ENCODE peak calls at places on chromosomes 3 and 15, in seven cellular contexts. R is ovary, T is A549, M is tibial nerve, X is HepG2, I is stomach, L is transverse colon. W is an unnamed sample.

GRCh38 chr3:179528786-179529185 is 33.9 kb upstream of the ACTL6A start:
- DNase-seq in T (no peak), I (no peak), M (no peak), R (no peak), X (no peak), L (no peak), W (no peak)

GRCh38 chr15:25862469-25863066 is 559 bp downstream of the ATP10A start:
- DNase-seq in T (peak), X (no peak), M (no peak), I (peak), R (no peak), L (no peak), W (peak)

GRCh38 chr3:142447308-142447851 is 457 bp downstream of the XRN1 start:
- DNase-seq in X (peak), L (peak), R (no peak), M (peak), T (peak), I (peak), W (peak)

GRCh38 chr3:144831955-144832716 is 860.5 kb downstream of the DIPK2A start:
- DNase-seq in I (no peak), M (no peak), X (no peak), R (no peak), L (no peak), T (no peak), W (no peak)

GRCh38 chr3:194329566-194329965 is 21.6 kb downstream of the CPN2 start:
- DNase-seq in L (no peak), R (no peak), M (no peak), T (no peak), X (no peak), I (no peak), W (no peak)

GRCh38 chr3:18222686-18223085 is 202.5 kb downstream of the SATB1 start:
- DNase-seq in R (no peak), T (no peak), L (no peak), X (no peak), M (no peak), I (no peak), W (no peak)

GRCh38 chr3:123949606-123950005 is 11.4 kb downstream of the CCDC14 start:
- DNase-seq in R (no peak), L (no peak), I (no peak), M (no peak), T (no peak), X (no peak), W (no peak)

GRCh38 chr3:66989860-66990696 is 8.0 kb upstream of the KBTBD8 start:
- DNase-seq in X (peak), I (no peak), M (no peak), L (no peak), R (no peak), T (peak), W (no peak)

GRCh38 chr15:89122532-89123525 is 34.6 kb downstream of the ABHD2 start:
- DNase-seq in I (no peak), T (no peak), L (no peak), M (no peak), R (no peak), X (no peak), W (no peak)

GRCh38 chr3:127124135-127124534 is 68.8 kb upstream of the PRR23E start:
- DNase-seq in M (no peak), X (no peak), T (no peak), I (no peak), R (no peak), L (no peak), W (no peak)

GRCh38 chr3:102181202-102181920 is 253.5 kb upstream of the ZPLD1 start:
- DNase-seq in X (no peak), L (no peak), I (no peak), M (no peak), T (peak), R (no peak), W (no peak)

GRCh38 chr3:13046569-13047279 is 26.5 kb downstream of the IQSEC1 start:
- DNase-seq in R (no peak), T (no peak), L (no peak), I (no peak), M (no peak), X (no peak), W (no peak)

GRCh38 chr3:6971933-6972332 is 111.0 kb downstream of the GRM7 start:
- DNase-seq in R (no peak), L (no peak), M (no peak), I (no peak), T (no peak), X (no peak), W (no peak)

DNA sequence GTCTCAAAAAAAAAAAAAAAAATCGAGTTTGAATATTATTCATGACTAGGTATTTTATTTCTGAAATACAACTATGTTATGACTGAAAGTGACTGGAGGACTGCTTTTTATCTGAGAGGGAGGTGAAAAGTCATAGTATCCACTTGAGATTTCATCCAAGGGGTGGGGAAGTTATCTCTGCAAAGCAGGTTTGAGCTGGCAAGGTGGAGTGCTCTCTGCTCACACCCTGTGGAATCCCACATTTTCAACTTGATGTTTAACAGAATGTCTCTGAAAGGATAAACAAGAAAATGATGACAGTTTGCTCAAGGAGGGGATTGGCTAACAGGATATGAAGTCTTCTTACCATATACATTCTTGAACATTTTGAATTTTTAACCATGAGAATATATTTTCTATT is 27.3 kb upstream of the SEC62 start:
- DNase-seq in T (no peak), M (no peak), R (no peak), I (no peak), L (no peak), X (no peak), W (no peak)
- TF ChIP-seq EP300 in T (no peak), M (no peak), R (no peak), I (no peak), L (no peak), X (no peak), W (no peak)

DNA sequence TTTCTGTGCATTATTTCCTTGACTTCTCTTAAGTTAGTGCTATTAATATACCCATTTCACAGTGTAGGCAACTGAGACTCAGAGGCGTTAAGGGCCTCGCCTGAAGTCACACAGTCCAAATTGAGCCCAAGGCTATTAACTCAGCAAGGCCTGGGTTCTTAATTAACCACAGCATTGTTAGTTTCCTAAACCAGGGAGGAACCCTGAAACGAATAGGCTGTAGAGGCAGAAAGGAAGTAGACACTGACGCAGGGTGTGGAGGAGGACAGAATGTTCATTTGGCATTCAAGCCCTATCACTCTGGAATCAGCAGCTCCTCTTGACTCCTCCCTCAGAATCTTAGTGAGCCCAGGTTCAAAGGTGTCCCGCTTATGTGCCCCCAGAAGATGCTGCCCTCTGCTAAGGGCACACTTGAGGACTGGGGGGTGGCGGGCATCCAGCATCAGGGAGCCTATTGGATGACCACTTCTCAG is 13.9 kb downstream of the ARHGEF3 start:
- DNase-seq in T (no peak), X (no peak), I (no peak), L (no peak), M (no peak), R (no peak), W (no peak)
- TF ChIP-seq EP300 in T (no peak), X (no peak), I (no peak), L (no peak), M (peak), R (no peak), W (peak)

GRCh38 chr3:168047936-168048335 is 47.8 kb downstream of the GOLIM4 start:
- DNase-seq in X (no peak), M (no peak), I (no peak), T (no peak), L (no peak), R (no peak), W (no peak)
- TF ChIP-seq EP300 in X (no peak), M (no peak), I (no peak), T (no peak), L (no peak), R (no peak), W (no peak)

GRCh38 chr3:32500225-32500624 is 2.4 kb downstream of the CMTM6 start:
- DNase-seq in T (no peak), L (no peak), R (no peak), M (no peak), X (no peak), I (no peak), W (no peak)

GRCh38 chr3:32501785-32502088 is 915 bp downstream of the CMTM6 start:
- DNase-seq in X (no peak), L (no peak), T (no peak), M (no peak), I (no peak), R (no peak), W (no peak)

GRCh38 chr3:32500880-32501784 is 1.5 kb downstream of the CMTM6 start:
- DNase-seq in I (no peak), M (no peak), X (no peak), R (peak), T (no peak), L (no peak), W (no peak)

GRCh38 chr3:32502944-32503286 is 263 bp upstream of the CMTM6 start:
- DNase-seq in R (no peak), I (no peak), T (no peak), X (no peak), L (no peak), M (no peak), W (no peak)

GRCh38 chr3:32502089-32502943 is at the start of gene CMTM6:
- DNase-seq in M (peak), L (peak), X (peak), R (peak), T (peak), I (peak), W (peak)
- TF ChIP-seq EP300 in M (peak), L (no peak), X (no peak), R (no peak), T (no peak), I (no peak), W (no peak)

GRCh38 chr3:14371573-14372474 is 30.6 kb upstream of the SLC6A6 start:
- DNase-seq in R (no peak), X (peak), L (peak), M (peak), T (peak), I (peak), W (no peak)
- TF ChIP-seq EP300 in R (no peak), X (no peak), L (no peak), M (peak), T (no peak), I (no peak), W (no peak)

DNA sequence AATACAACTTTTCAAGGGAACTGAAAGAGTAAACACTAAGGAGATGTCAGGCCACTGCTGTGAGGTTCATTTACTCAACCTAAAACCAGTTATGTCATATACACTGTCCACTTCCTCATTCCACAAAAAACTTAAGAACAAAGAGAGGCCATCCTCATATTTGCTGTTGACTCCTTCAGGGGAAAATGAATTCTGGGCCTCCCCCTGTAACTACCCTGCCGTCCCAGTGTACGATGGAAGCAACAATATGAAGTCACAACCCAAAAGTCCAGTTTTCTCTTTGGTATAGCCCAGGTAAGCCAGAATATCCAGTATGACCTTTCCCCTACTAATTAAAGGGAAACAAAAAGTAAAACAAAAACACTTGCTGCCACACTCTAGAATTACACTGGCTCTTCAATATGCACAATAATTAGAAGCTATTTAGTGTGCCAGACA is 16.2 kb downstream of the CEP152 start:
- DNase-seq in T (peak), L (no peak), X (no peak), R (no peak), I (no peak), M (no peak), W (no peak)
- TF ChIP-seq EP300 in T (no peak), L (no peak), X (no peak), R (no peak), I (no peak), M (no peak), W (no peak)

GRCh38 chr3:146498002-146498736 is 28.8 kb upstream of the PLSCR2 start:
- DNase-seq in R (no peak), I (no peak), X (no peak), T (no peak), L (no peak), M (no peak), W (no peak)
- TF ChIP-seq EP300 in R (no peak), I (no peak), X (no peak), T (no peak), L (no peak), M (no peak), W (no peak)

DNA sequence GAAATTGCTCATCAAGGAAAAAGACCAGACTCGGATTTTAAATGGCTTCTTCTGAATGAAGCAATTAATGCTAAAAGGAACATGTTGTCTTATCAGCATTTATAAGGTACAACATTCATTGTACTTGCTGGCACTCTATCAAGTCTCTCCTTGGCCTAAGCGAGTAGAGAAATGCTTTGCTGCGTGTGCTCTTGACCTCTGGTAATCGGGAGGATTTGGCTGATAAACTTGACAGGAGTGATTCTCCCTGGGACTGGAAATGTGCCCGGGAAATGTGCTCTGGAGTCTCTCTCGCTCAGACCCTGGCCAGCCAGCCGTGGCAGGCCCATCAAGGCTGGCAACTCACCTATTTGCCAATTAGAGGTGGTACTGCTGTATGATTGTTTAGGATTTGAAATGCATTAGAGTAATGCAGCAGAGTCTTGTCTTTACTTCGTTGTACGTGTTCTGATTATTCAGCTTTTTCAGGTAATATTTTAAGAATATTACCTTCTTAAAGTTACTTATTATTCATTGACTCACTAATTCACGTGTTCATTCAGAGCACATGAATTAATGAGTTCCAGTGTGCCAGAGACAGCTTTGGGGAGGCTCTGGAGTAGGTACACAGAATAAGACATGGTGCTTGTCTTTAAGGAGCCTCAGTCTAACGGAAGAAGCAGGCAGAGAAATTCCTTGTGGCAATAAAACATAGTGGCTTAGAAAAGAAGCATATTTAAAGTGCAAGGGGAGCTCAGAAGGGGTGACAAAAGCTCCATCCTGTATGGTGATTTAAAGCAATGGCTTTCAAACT is 48.0 kb upstream of the TPRG1 start:
- DNase-seq in T (no peak), L (no peak), X (no peak), I (no peak), R (peak), M (peak), W (peak)
- TF ChIP-seq EP300 in T (no peak), L (no peak), X (no peak), I (no peak), R (no peak), M (peak), W (no peak)